ENCODE peak calls at places on chromosomes 5 and 9, in nine cellular contexts. I, F, W, Z, C, M, X, P and R are unnamed samples.

GRCh38 chr9:136361757-136362449 is 1.6 kb downstream of the DNLZ start:
- DNase-seq in I (no peak), F (no peak), W (no peak), Z (no peak), C (peak; percentile 63), M (no peak), X (no peak), P (no peak), R (no peak)

GRCh38 chr5:174559141-174559540 is 165.2 kb upstream of the MSX2 start:
- DNase-seq in I (no peak), F (no peak), W (no peak), Z (no peak), C (no peak), M (no peak), X (no peak), P (no peak), R (no peak)

GRCh38 chr5:74543162-74543995 is 97.1 kb downstream of the ENC1 start:
- DNase-seq in I (no peak), F (peak; percentile 82), W (peak; percentile 9), Z (no peak), C (no peak), M (no peak), X (no peak), P (peak; percentile 81), R (peak; percentile 65)

GRCh38 chr9:8012986-8013385 is 213.4 kb upstream of the DMAC1 start:
- DNase-seq in I (no peak), F (no peak), W (no peak), Z (no peak), C (no peak), M (no peak), X (no peak), P (no peak), R (no peak)

GRCh38 chr5:143024227-143024920 is 254.2 kb downstream of the ARHGAP26 start:
- DNase-seq in I (no peak), F (no peak), W (no peak), Z (no peak), C (no peak), M (peak; percentile 33), X (no peak), P (no peak), R (no peak)

GRCh38 chr9:114894801-114895433 is 35.5 kb downstream of the TNFSF8 start:
- DNase-seq in I (no peak), F (no peak), W (peak; percentile 54), Z (no peak), C (no peak), M (no peak), X (no peak), P (peak; percentile 60), R (peak; percentile 83)

GRCh38 chr5:115961413-115962238 is 649 bp upstream of the LVRN start:
- DNase-seq in I (no peak), F (no peak), W (no peak), Z (no peak), C (no peak), M (no peak), X (no peak), P (no peak), R (no peak)

GRCh38 chr9:38694676-38695075 is 25.3 kb downstream of the FAM240B start:
- DNase-seq in I (no peak), F (no peak), W (no peak), Z (no peak), C (no peak), M (no peak), X (no peak), P (no peak), R (no peak)

GRCh38 chr9:88826651-88827245 is 164.5 kb upstream of the S1PR3 start:
- DNase-seq in I (no peak), F (no peak), W (peak; percentile 48), Z (no peak), C (no peak), M (no peak), X (no peak), P (no peak), R (no peak)

GRCh38 chr5:14438195-14438606 is 143.4 kb upstream of the OTULINL start:
- DNase-seq in I (no peak), F (no peak), W (no peak), Z (no peak), C (no peak), M (no peak), X (no peak), P (no peak), R (no peak)

GRCh38 chr5:14440223-14440597 is 141.4 kb upstream of the OTULINL start:
- DNase-seq in I (no peak), F (no peak), W (no peak), Z (no peak), C (no peak), M (no peak), X (no peak), P (no peak), R (no peak)

GRCh38 chr5:14443665-14444064 is 137.9 kb upstream of the OTULINL start:
- DNase-seq in I (no peak), F (no peak), W (no peak), Z (no peak), C (no peak), M (no peak), X (no peak), P (no peak), R (no peak)

GRCh38 chr5:14439087-14439841 is 142.3 kb upstream of the OTULINL start:
- DNase-seq in I (no peak), F (no peak), W (no peak), Z (no peak), C (no peak), M (no peak), X (no peak), P (no peak), R (no peak)

DNA sequence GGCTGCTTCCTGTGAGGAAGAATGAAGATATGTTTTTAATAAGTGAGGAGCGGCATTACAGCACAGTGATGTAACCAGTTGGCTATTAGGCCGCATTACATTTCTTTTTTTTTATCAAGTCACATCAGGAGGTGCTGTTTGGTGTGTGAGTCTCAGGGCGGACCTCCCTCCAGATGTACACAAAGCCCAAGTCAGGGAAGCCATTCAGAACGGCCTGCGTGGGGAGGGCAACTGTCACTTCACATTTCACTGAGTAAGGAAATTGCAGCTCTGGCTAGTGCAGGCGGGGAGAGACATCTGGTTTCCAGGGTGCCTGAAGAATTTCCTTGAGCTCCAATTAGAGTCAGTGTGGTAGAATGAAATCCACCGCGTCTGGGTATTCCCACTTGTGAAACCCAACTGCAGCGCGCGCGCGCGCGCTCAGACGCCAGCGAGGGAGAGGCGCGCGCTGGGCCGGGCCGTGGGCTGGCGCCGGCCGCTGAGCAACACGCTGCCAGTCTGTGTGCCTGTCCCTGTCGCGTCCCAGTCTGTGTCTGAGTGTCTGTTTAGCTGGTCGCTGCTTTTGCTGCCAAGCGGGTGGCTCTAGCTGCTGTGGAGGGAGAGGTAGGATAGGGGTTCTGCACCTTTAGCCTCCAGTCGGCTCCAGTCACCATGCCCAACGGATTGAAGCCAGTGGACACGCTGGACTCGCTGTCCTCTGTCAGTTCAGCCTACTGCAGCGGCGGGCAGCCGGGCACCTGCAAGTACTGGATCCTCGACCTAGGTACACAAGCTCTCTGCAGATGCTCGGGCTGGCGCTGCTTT is 140.8 kb upstream of the OTULINL start:
- DNase-seq in I (no peak), F (no peak), W (no peak), Z (peak; percentile 32), C (peak; percentile 77), M (peak; percentile 26), X (no peak), P (no peak), R (no peak)
- TF ChIP-seq POLR2A in I (no peak), F (no peak), W (no peak), Z (peak; percentile 11), C (no peak), M (no peak), X (no peak), P (no peak), R (peak; percentile 3)

GRCh38 chr5:76818844-76819831 is at the start of gene F2RL1:
- DNase-seq in I (peak; percentile 60), F (peak; percentile 90), W (no peak), Z (peak; percentile 94), C (peak; percentile 70), M (no peak), X (peak; percentile 91), P (peak; percentile 88), R (peak; percentile 84)
- TF ChIP-seq POLR2A in I (peak; percentile 42), F (peak; percentile 42), W (no peak), Z (peak; percentile 97), C (no peak), M (no peak), X (peak; percentile 86), P (peak; percentile 47), R (no peak)

GRCh38 chr9:123342247-123342646 is 13.8 kb upstream of the CRB2 start:
- DNase-seq in I (no peak), F (no peak), W (no peak), Z (no peak), C (no peak), M (no peak), X (no peak), P (no peak), R (no peak)

GRCh38 chr9:123346026-123346425 is 10.0 kb upstream of the CRB2 start:
- DNase-seq in I (no peak), F (no peak), W (no peak), Z (no peak), C (no peak), M (no peak), X (no peak), P (no peak), R (no peak)

GRCh38 chr9:123344273-123345096 is 11.5 kb upstream of the CRB2 start:
- DNase-seq in I (no peak), F (no peak), W (peak; percentile 28), Z (no peak), C (no peak), M (no peak), X (no peak), P (no peak), R (no peak)

GRCh38 chr9:123346826-123347225 is 9.2 kb upstream of the CRB2 start:
- DNase-seq in I (no peak), F (no peak), W (no peak), Z (no peak), C (no peak), M (no peak), X (no peak), P (no peak), R (no peak)

DNA sequence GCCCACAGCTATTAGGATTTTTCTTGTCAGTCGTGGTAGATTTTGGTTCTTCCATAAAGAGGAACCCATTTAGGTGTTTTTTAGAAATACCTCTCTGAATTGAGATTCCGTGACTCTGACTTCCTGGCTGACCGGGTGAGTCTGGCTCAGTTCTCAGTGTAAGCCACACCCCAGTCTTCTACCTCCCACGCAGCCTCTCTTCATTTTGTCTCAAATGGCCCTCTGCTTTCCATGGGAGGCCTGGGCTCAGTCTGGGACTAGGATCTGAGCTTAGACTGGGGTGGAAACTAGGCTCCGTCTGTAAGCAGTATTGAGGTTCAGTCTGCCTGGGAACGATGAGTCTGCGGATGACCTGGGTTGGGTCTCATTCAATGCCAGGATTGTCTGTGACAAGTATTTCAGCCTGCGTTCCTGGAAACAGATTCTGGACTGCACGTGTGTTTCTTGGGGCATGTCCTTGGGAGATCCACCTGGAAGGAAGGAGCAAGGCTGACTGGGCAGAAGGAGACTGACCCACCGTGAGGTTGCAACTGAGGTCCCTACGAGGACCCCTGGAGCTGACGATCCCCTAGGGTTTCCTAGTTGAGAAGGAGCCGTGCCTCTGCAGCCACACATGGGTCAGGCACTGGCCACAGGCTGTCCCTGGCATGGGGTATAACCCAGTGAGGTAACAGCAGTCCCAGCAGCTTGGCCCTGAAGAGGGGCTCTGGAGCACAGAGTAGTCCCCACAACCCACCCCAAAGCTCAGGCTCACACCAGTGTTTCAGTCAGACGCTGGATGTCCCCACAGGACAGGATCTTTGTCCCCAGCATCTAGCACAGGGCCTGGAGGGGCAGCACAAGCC is 12.3 kb upstream of the CRB2 start:
- DNase-seq in I (no peak), F (no peak), W (peak; percentile 37), Z (no peak), C (no peak), M (no peak), X (no peak), P (no peak), R (no peak)
- TF ChIP-seq POLR2A in I (no peak), F (no peak), W (no peak), Z (no peak), C (no peak), M (no peak), X (no peak), P (no peak), R (no peak)

GRCh38 chr5:80654391-80655230 is at the start of the genes DHFR and MSH3:
- DNase-seq in I (peak; percentile 88), F (peak; percentile 85), W (peak; percentile 96), Z (peak; percentile 90), C (peak; percentile 90), M (peak; percentile 63), X (peak; percentile 90), P (peak; percentile 85), R (peak; percentile 80)
- TF ChIP-seq POLR2A in I (peak; percentile 71), F (peak; percentile 84), W (peak; percentile 45), Z (peak; percentile 76), C (no peak), M (peak; percentile 35), X (peak; percentile 77), P (peak; percentile 79), R (peak; percentile 64)